ENCODE peak calls at places on chromosomes 13 and 19, in nine cellular contexts. A, L, C, Y, K, T, S, N and F are unnamed samples.

GRCh38 chr13:85266331-85266730 is 532.9 kb downstream of the SLITRK6 start:
- DNase-seq in S (no peak), N (no peak), K (no peak), A (no peak), Y (no peak), T (no peak), C (no peak), L (no peak), F (no peak)

GRCh38 chr13:96898855-96899254 is 95.4 kb downstream of the OXGR1 start:
- DNase-seq in C (peak), Y (peak), T (no peak), N (no peak), S (no peak), L (no peak), A (no peak), K (no peak), F (no peak)

GRCh38 chr13:38849316-38849715 is 141.3 kb downstream of the STOML3 start:
- DNase-seq in L (no peak), T (no peak), Y (no peak), A (no peak), N (no peak), C (no peak), K (no peak), S (no peak), F (no peak)

GRCh38 chr19:18020212-18021067 is 12.5 kb downstream of the ARRDC2 start:
- DNase-seq in C (no peak), K (no peak), L (no peak), S (no peak), T (peak), N (no peak), A (peak), Y (no peak), F (no peak)

GRCh38 chr19:8412783-8413592 is at the start of gene MARCHF2:
- DNase-seq in Y (peak), K (peak), A (peak), L (peak), C (peak), T (peak), S (peak), N (peak), F (peak)

GRCh38 chr13:106284358-106284757 is 251.1 kb downstream of the EFNB2 start:
- DNase-seq in T (no peak), A (no peak), N (no peak), C (no peak), Y (no peak), K (no peak), L (no peak), S (no peak), F (no peak)

GRCh38 chr13:110293037-110293436 is 13.9 kb downstream of the COL4A1 start:
- DNase-seq in K (no peak), S (no peak), A (no peak), L (no peak), T (no peak), Y (no peak), N (no peak), C (no peak), F (no peak)

GRCh38 chr19:1482361-1483066 is 3.5 kb upstream of the C19orf25 start:
- DNase-seq in N (no peak), S (no peak), Y (no peak), L (no peak), A (no peak), T (no peak), C (no peak), K (no peak), F (no peak)

GRCh38 chr13:48405865-48406264 is 7.0 kb downstream of the LPAR6 start:
- DNase-seq in L (no peak), A (no peak), Y (no peak), S (no peak), K (no peak), T (no peak), N (no peak), C (no peak), F (no peak)

GRCh38 chr19:8580710-8581281 is 3.6 kb upstream of the MYO1F start:
- DNase-seq in T (peak), L (peak), A (peak), S (peak), C (peak), N (peak), Y (peak), K (peak), F (peak)

GRCh38 chr13:29771247-29771646 is 79.2 kb downstream of the UBL3 start:
- DNase-seq in L (no peak), T (no peak), S (no peak), C (peak), N (no peak), Y (peak), A (no peak), K (peak), F (peak)

GRCh38 chr13:110103479-110103878 is 203.5 kb downstream of the COL4A1 start:
- DNase-seq in L (no peak), N (no peak), T (no peak), C (no peak), A (no peak), S (no peak), K (no peak), Y (no peak), F (no peak)

GRCh38 chr19:2047449-2048103 is 3.5 kb downstream of the MKNK2 start:
- DNase-seq in L (no peak), A (no peak), K (no peak), Y (no peak), T (no peak), S (peak), C (no peak), N (no peak), F (no peak)

GRCh38 chr19:58544591-58545285 is 874 bp downstream of the TRIM28 start:
- DNase-seq in Y (peak), A (no peak), K (peak), C (peak), L (peak), S (no peak), T (no peak), N (peak), F (peak)

GRCh38 chr19:45809643-45810159 is 5.4 kb downstream of the RSPH6A start:
- DNase-seq in C (peak), T (no peak), K (no peak), S (no peak), A (no peak), N (no peak), Y (no peak), L (no peak), F (no peak)

GRCh38 chr13:29429496-29429895 is 166.0 kb downstream of the SLC7A1 start:
- DNase-seq in A (no peak), Y (no peak), T (no peak), L (no peak), C (no peak), S (no peak), N (no peak), K (no peak), F (no peak)

GRCh38 chr13:77521595-77522367 is 13.7 kb upstream of the SCEL start:
- DNase-seq in L (no peak), K (no peak), C (peak), A (no peak), N (no peak), T (no peak), Y (no peak), S (no peak), F (no peak)

GRCh38 chr19:10535613-10536012 is 8.1 kb upstream of the ATG4D start:
- DNase-seq in L (no peak), Y (no peak), T (no peak), N (no peak), S (no peak), K (no peak), C (no peak), A (no peak), F (no peak)